ENCODE peak calls at places on chromosomes 6 and 20, in four cellular contexts. S is Peyer's patch, O is mammary epithelial cell, X is gastrocnemius medialis. Q is an unnamed sample.

GRCh38 chr6:134826889-134827737 is 122.8 kb downstream of the ALDH8A1 start:
- DNase-seq in S (no peak), O (peak), X (peak), Q (peak)

GRCh38 chr6:84870693-84871092 is 106.3 kb upstream of the TBX18 start:
- DNase-seq in S (no peak), O (no peak), X (no peak), Q (no peak)

GRCh38 chr6:23176883-23177282 is 607.5 kb downstream of the HDGFL1 start:
- DNase-seq in S (no peak), O (no peak), X (no peak), Q (no peak)

GRCh38 chr6:44925100-44925739 is 402.9 kb upstream of the RUNX2 start:
- DNase-seq in S (no peak), O (peak), X (no peak), Q (peak)

GRCh38 chr20:40326794-40327193 is 362.2 kb downstream of the MAFB start:
- DNase-seq in S (no peak), O (no peak), X (no peak), Q (no peak)

GRCh38 chr6:143928853-143929252 is 64.6 kb downstream of the ZC2HC1B start:
- DNase-seq in S (no peak), O (no peak), X (no peak), Q (no peak)

GRCh38 chr20:47677314-47678129 is 107.8 kb downstream of the SULF2 start:
- DNase-seq in S (peak), O (peak), X (no peak), Q (peak)

GRCh38 chr20:22453244-22454080 is 130.9 kb downstream of the FOXA2 start:
- DNase-seq in S (peak), O (peak), X (no peak), Q (peak)

GRCh38 chr6:128509709-128510108 is 10.7 kb downstream of the PTPRK start:
- DNase-seq in S (no peak), O (no peak), X (no peak), Q (no peak)

GRCh38 chr6:70270287-70271005 is 32.4 kb downstream of the COL9A1 start:
- DNase-seq in S (no peak), O (no peak), X (no peak), Q (no peak)

GRCh38 chr6:25156123-25156522 is 123.1 kb upstream of the CARMIL1 start:
- DNase-seq in S (no peak), O (no peak), X (no peak), Q (no peak)

GRCh38 chr20:24755411-24755922 is 193.6 kb upstream of the CST7 start:
- DNase-seq in S (no peak), O (no peak), X (no peak), Q (no peak)

GRCh38 chr20:58899518-58899917 is 47.0 kb downstream of the GNAS start:
- DNase-seq in S (no peak), O (no peak), X (no peak), Q (no peak)

GRCh38 chr6:25138024-25138696 is 141.0 kb upstream of the CARMIL1 start:
- DNase-seq in S (peak), O (peak), X (peak), Q (peak)

GRCh38 chr6:15922510-15923307 is 206.2 kb upstream of the MYLIP start:
- DNase-seq in S (no peak), O (no peak), X (no peak), Q (peak)

GRCh38 chr20:64030371-64031134 is 5.4 kb upstream of the C20orf204 start:
- DNase-seq in S (no peak), O (no peak), X (no peak), Q (no peak)

GRCh38 chr20:41889125-41889870 is 271.1 kb upstream of the CHD6 start:
- DNase-seq in S (no peak), O (no peak), X (no peak), Q (peak)

GRCh38 chr20:50005378-50006020 is 22.7 kb downstream of the SNAI1 start:
- DNase-seq in S (no peak), O (no peak), X (no peak), Q (no peak)

GRCh38 chr6:141174932-141175331 is 957.8 kb upstream of the GJE1 start:
- DNase-seq in S (no peak), O (no peak), X (no peak), Q (no peak)

GRCh38 chr20:21615617-21616080 is 89.8 kb upstream of the PAX1 start:
- DNase-seq in S (peak), O (peak), X (peak), Q (peak)

GRCh38 chr6:83976037-83976755 is 57.4 kb upstream of the MRAP2 start:
- DNase-seq in S (no peak), O (no peak), X (no peak), Q (no peak)

GRCh38 chr20:58481541-58482021 is 33.6 kb downstream of the APCDD1L start:
- DNase-seq in S (no peak), O (peak), X (no peak), Q (peak)

GRCh38 chr20:57389695-57390603 is 1.2 kb upstream of the RBM38 start:
- DNase-seq in S (peak), O (no peak), X (peak), Q (no peak)

GRCh38 chr6:83176256-83176655 is 16.8 kb downstream of the PGM3 start:
- DNase-seq in S (no peak), O (no peak), X (no peak), Q (no peak)

GRCh38 chr20:6506906-6507305 is 260.6 kb upstream of the BMP2 start:
- DNase-seq in S (no peak), O (no peak), X (no peak), Q (no peak)

GRCh38 chr6:41577865-41578713 is 31.9 kb downstream of the FOXP4 start:
- DNase-seq in S (no peak), O (peak), X (no peak), Q (peak)

GRCh38 chr6:15268130-15268908 is 22.4 kb downstream of the JARID2 start:
- DNase-seq in S (no peak), O (no peak), X (no peak), Q (no peak)

GRCh38 chr6:158160932-158161539 is 7.0 kb downstream of the SERAC1 start:
- DNase-seq in S (no peak), O (no peak), X (no peak), Q (no peak)

GRCh38 chr6:38404900-38405556 is 234.7 kb downstream of the BTBD9 start:
- DNase-seq in S (peak), O (peak), X (no peak), Q (peak)

GRCh38 chr20:32333988-32334885 is 23.9 kb upstream of the ASXL1 start:
- DNase-seq in S (peak), O (no peak), X (peak), Q (peak)

GRCh38 chr6:163572612-163573011 is 158.1 kb downstream of the QKI start:
- DNase-seq in S (no peak), O (no peak), X (no peak), Q (no peak)

GRCh38 chr6:6246539-6246938 is 73.9 kb downstream of the F13A1 start:
- DNase-seq in S (no peak), O (no peak), X (no peak), Q (no peak)

GRCh38 chr6:30345852-30346251 is 896 bp downstream of the RPP21 start:
- DNase-seq in S (no peak), O (no peak), X (no peak), Q (no peak)

GRCh38 chr6:30344868-30345671 is at the start of gene RPP21:
- DNase-seq in S (peak), O (peak), X (peak), Q (peak)

GRCh38 chr6:30341728-30342127 is 3.2 kb upstream of the RPP21 start:
- DNase-seq in S (no peak), O (no peak), X (no peak), Q (no peak)

GRCh38 chr6:30341249-30341648 is 3.7 kb upstream of the RPP21 start:
- DNase-seq in S (no peak), O (no peak), X (no peak), Q (no peak)

GRCh38 chr6:30344191-30344867 is 627 bp upstream of the RPP21 start:
- DNase-seq in S (no peak), O (no peak), X (no peak), Q (no peak)
- H3K4me3 ChIP-seq in S (no peak), O (peak), X (peak), Q (peak)

GRCh38 chr6:11952291-11952690 is 59.8 kb upstream of the HIVEP1 start:
- DNase-seq in S (no peak), O (no peak), X (no peak), Q (no peak)
- H3K4me3 ChIP-seq in S (no peak), O (no peak), X (no peak), Q (no peak)

GRCh38 chr6:101395345-101395744 is 1.8 kb downstream of the GRIK2 start:
- DNase-seq in S (no peak), O (no peak), X (no peak), Q (no peak)
- H3K4me3 ChIP-seq in S (no peak), O (no peak), X (no peak), Q (no peak)

GRCh38 chr20:9059931-9060330 is 9.0 kb upstream of the PLCB4 start:
- DNase-seq in S (no peak), O (peak), X (no peak), Q (peak)
- H3K4me3 ChIP-seq in S (no peak), O (no peak), X (no peak), Q (no peak)

Q was measured in epithelial cell of esophagus.